ENCODE peak calls at places on chromosome 15, in ten cellular contexts. One of them, this sample, is unnamed.

GRCh38 chr15:85411992-85412538 is 31.7 kb downstream of the AKAP13 start:
- DNase-seq in glutamatergic neuron: no peak
- DNase-seq in WERI-Rb-1: no peak
- DNase-seq in HL-60: no peak
- DNase-seq in ovary: no peak
- DNase-seq in lung: no peak
- DNase-seq in CD8-positive, alpha-beta T cell: no peak
- DNase-seq in left ventricle myocardium inferior: no peak
- DNase-seq in GM12865: peak; percentile 56
- DNase-seq in IMR-90: peak; percentile 75
- DNase-seq in this sample: no peak

GRCh38 chr15:92636950-92637481 is 18.6 kb downstream of the FAM174B start:
- DNase-seq in left ventricle myocardium inferior: no peak
- DNase-seq in WERI-Rb-1: peak; percentile 67
- DNase-seq in glutamatergic neuron: peak; percentile 39
- DNase-seq in ovary: peak; percentile 39
- DNase-seq in IMR-90: no peak
- DNase-seq in lung: peak; percentile 87
- DNase-seq in HL-60: no peak
- DNase-seq in CD8-positive, alpha-beta T cell: no peak
- DNase-seq in GM12865: peak; percentile 72
- DNase-seq in this sample: no peak

GRCh38 chr15:90529369-90530249 is at the start of gene CRTC3:
- DNase-seq in WERI-Rb-1: peak; percentile 44
- DNase-seq in IMR-90: peak; percentile 48
- DNase-seq in ovary: peak; percentile 76
- DNase-seq in lung: peak; percentile 43
- DNase-seq in HL-60: peak; percentile 16
- DNase-seq in left ventricle myocardium inferior: peak; percentile 56
- DNase-seq in GM12865: peak; percentile 71
- DNase-seq in glutamatergic neuron: peak; percentile 63
- DNase-seq in CD8-positive, alpha-beta T cell: peak; percentile 56
- DNase-seq in this sample: no peak

GRCh38 chr15:66565731-66566130 is at the start of gene LCTL:
- DNase-seq in IMR-90: peak; percentile 72
- DNase-seq in lung: no peak
- DNase-seq in CD8-positive, alpha-beta T cell: no peak
- DNase-seq in ovary: no peak
- DNase-seq in GM12865: no peak
- DNase-seq in left ventricle myocardium inferior: no peak
- DNase-seq in WERI-Rb-1: no peak
- DNase-seq in glutamatergic neuron: no peak
- DNase-seq in HL-60: no peak
- DNase-seq in this sample: peak; percentile 34

GRCh38 chr15:51547656-51548055 is 74.9 kb downstream of the DMXL2 start:
- DNase-seq in CD8-positive, alpha-beta T cell: no peak
- DNase-seq in ovary: no peak
- DNase-seq in glutamatergic neuron: no peak
- DNase-seq in GM12865: no peak
- DNase-seq in IMR-90: no peak
- DNase-seq in HL-60: no peak
- DNase-seq in WERI-Rb-1: no peak
- DNase-seq in left ventricle myocardium inferior: no peak
- DNase-seq in lung: no peak
- DNase-seq in this sample: no peak

GRCh38 chr15:51533672-51534398 is 88.7 kb downstream of the DMXL2 start:
- DNase-seq in HL-60: no peak
- DNase-seq in WERI-Rb-1: no peak
- DNase-seq in GM12865: peak; percentile 6
- DNase-seq in left ventricle myocardium inferior: no peak
- DNase-seq in lung: no peak
- DNase-seq in IMR-90: peak; percentile 11
- DNase-seq in ovary: no peak
- DNase-seq in CD8-positive, alpha-beta T cell: no peak
- DNase-seq in glutamatergic neuron: no peak
- DNase-seq in this sample: no peak

GRCh38 chr15:80695911-80696651 is 971 bp downstream of the ABHD17C start:
- DNase-seq in CD8-positive, alpha-beta T cell: peak; percentile 21
- DNase-seq in lung: peak; percentile 53
- DNase-seq in left ventricle myocardium inferior: peak; percentile 25
- DNase-seq in glutamatergic neuron: no peak
- DNase-seq in HL-60: no peak
- DNase-seq in IMR-90: no peak
- DNase-seq in ovary: peak; percentile 60
- DNase-seq in GM12865: peak; percentile 16
- DNase-seq in WERI-Rb-1: no peak
- DNase-seq in this sample: no peak

GRCh38 chr15:50066202-50066601 is 52.8 kb downstream of the ATP8B4 start:
- DNase-seq in lung: no peak
- DNase-seq in left ventricle myocardium inferior: no peak
- DNase-seq in HL-60: peak; percentile 61
- DNase-seq in GM12865: no peak
- DNase-seq in glutamatergic neuron: no peak
- DNase-seq in IMR-90: peak; percentile 32
- DNase-seq in WERI-Rb-1: no peak
- DNase-seq in ovary: no peak
- DNase-seq in CD8-positive, alpha-beta T cell: no peak
- DNase-seq in this sample: no peak

GRCh38 chr15:100866386-100867330 is 13.0 kb upstream of the ALDH1A3 start:
- DNase-seq in left ventricle myocardium inferior: no peak
- DNase-seq in CD8-positive, alpha-beta T cell: no peak
- DNase-seq in lung: no peak
- DNase-seq in GM12865: no peak
- DNase-seq in HL-60: no peak
- DNase-seq in WERI-Rb-1: no peak
- DNase-seq in ovary: no peak
- DNase-seq in glutamatergic neuron: no peak
- DNase-seq in IMR-90: peak; percentile 13
- DNase-seq in this sample: no peak

GRCh38 chr15:100873029-100873677 is 6.5 kb upstream of the ALDH1A3 start:
- DNase-seq in IMR-90: peak; percentile 87
- DNase-seq in left ventricle myocardium inferior: no peak
- DNase-seq in ovary: no peak
- DNase-seq in WERI-Rb-1: peak; percentile 76
- DNase-seq in glutamatergic neuron: peak; percentile 58
- DNase-seq in GM12865: peak; percentile 75
- DNase-seq in lung: peak; percentile 72
- DNase-seq in HL-60: peak; percentile 88
- DNase-seq in CD8-positive, alpha-beta T cell: no peak
- DNase-seq in this sample: peak; percentile 88

GRCh38 chr15:100863406-100864198 is 16.0 kb upstream of the ALDH1A3 start:
- DNase-seq in IMR-90: peak; percentile 90
- DNase-seq in CD8-positive, alpha-beta T cell: no peak
- DNase-seq in HL-60: no peak
- DNase-seq in ovary: no peak
- DNase-seq in WERI-Rb-1: no peak
- DNase-seq in lung: no peak
- DNase-seq in left ventricle myocardium inferior: peak; percentile 74
- DNase-seq in GM12865: no peak
- DNase-seq in glutamatergic neuron: no peak
- DNase-seq in this sample: peak; percentile 73

GRCh38 chr15:100867476-100867875 is 12.2 kb upstream of the ALDH1A3 start:
- DNase-seq in CD8-positive, alpha-beta T cell: no peak
- DNase-seq in HL-60: no peak
- DNase-seq in lung: no peak
- DNase-seq in ovary: no peak
- DNase-seq in WERI-Rb-1: no peak
- DNase-seq in IMR-90: no peak
- DNase-seq in GM12865: no peak
- DNase-seq in glutamatergic neuron: no peak
- DNase-seq in left ventricle myocardium inferior: no peak
- DNase-seq in this sample: no peak

DNA sequence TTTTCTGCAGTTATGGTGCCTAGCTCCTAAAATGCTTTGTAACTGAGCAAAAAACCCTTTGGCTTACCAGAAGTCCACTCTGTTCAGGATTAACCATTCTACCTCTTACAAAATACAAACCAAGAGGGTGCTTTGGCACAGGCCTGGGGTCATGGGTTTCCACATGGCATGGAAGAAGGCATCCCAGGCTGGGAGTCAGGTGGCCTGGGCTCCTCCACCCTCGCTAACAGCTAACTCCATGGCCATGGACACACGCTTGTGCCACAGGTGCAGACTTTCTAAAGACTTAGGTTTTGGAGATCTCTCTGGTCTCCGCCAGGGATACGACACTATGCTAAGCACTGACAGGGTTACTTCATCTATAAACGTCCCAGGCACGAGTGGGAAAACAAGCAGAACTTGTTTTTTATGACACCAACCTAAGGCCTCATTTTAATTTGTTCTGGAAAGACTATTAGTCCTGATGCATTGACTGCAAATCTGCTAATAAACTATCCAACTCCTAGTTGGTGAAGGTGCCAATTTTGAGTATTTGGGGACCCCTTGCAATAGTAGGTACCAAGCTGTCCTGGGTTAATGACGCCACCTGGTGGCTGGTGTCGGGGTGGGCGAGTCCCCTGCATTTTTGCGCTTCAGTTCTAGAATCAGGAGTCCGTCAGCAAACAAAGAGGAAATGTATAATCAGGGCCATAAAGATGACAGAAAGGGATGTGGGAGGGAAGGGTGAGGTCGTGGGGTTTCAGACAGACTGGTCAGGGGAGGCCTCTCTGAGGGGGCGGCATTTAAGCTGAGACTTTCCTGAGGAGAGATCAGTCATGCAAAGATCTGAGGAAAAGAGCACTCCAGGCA is 10.3 kb upstream of the ALDH1A3 start:
- DNase-seq in IMR-90: no peak
- DNase-seq in CD8-positive, alpha-beta T cell: no peak
- DNase-seq in GM12865: no peak
- DNase-seq in lung: no peak
- DNase-seq in HL-60: no peak
- DNase-seq in glutamatergic neuron: peak; percentile 62
- DNase-seq in left ventricle myocardium inferior: no peak
- DNase-seq in ovary: no peak
- DNase-seq in WERI-Rb-1: peak; percentile 52
- DNase-seq in this sample: no peak
- TF ChIP-seq CTCF in IMR-90: peak; percentile 33
- TF ChIP-seq CTCF in CD8-positive, alpha-beta T cell: peak; percentile 1
- TF ChIP-seq CTCF in GM12865: peak; percentile 25
- TF ChIP-seq CTCF in lung: no peak
- TF ChIP-seq CTCF in HL-60: no peak
- TF ChIP-seq CTCF in glutamatergic neuron: peak; percentile 76
- TF ChIP-seq CTCF in left ventricle myocardium inferior: no peak
- TF ChIP-seq CTCF in ovary: no peak
- TF ChIP-seq CTCF in WERI-Rb-1: peak; percentile 72
- TF ChIP-seq CTCF in this sample: peak; percentile 27

DNA sequence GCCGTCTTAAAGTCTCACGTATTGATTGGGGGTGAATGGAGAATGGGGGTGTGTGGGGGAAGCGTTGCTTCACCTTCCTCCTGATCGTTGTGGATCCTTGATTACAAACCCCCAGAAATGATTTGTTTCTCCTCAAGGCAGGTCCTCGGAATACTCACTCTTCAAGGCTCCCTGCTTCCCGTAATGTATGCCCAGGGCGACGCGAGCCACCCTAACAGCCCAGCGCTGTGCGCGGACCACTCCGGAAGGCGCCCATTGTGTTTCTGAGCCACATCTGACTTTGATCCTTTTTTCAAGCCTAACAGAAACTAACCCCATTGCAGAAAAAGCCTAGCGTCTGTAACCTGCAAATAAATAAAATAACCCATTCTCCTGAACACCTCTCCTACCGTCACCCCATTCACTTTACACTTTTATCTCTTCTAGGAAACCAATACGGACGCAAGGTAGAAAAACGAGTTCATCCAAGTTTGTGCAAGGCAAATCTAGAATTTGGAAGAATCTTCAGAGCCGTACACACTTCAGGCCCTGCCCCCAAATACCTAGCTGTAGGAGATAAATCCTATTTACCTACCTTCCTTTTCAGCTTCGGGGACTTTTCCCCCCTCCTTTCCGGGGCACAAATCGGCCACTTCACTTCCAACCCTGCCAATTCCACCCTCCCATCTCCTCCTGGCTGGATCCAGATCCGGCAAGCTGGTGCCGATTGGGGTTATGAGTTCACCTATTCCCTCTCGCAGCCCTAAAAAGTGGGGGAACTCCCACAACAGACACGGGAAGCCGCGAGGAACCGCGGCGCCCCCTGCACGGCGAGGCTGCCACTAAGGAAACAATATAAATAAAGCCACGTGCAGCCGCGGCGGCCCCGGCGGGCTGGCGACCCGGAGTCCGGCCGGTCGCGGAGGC is 1.1 kb downstream of the PRTG start:
- DNase-seq in ovary: peak; percentile 54
- DNase-seq in IMR-90: no peak
- DNase-seq in GM12865: peak; percentile 15
- DNase-seq in lung: peak; percentile 31
- DNase-seq in CD8-positive, alpha-beta T cell: no peak
- DNase-seq in WERI-Rb-1: peak; percentile 30
- DNase-seq in HL-60: no peak
- DNase-seq in glutamatergic neuron: peak; percentile 28
- DNase-seq in left ventricle myocardium inferior: no peak
- DNase-seq in this sample: no peak
- TF ChIP-seq CTCF in ovary: no peak
- TF ChIP-seq CTCF in IMR-90: no peak
- TF ChIP-seq CTCF in GM12865: no peak
- TF ChIP-seq CTCF in lung: no peak
- TF ChIP-seq CTCF in CD8-positive, alpha-beta T cell: no peak
- TF ChIP-seq CTCF in WERI-Rb-1: peak; percentile 25
- TF ChIP-seq CTCF in HL-60: no peak
- TF ChIP-seq CTCF in glutamatergic neuron: no peak
- TF ChIP-seq CTCF in left ventricle myocardium inferior: no peak
- TF ChIP-seq CTCF in this sample: no peak

GRCh38 chr15:69643971-69644370 is 191.4 kb downstream of the RPLP1 start:
- DNase-seq in ovary: no peak
- DNase-seq in HL-60: no peak
- DNase-seq in glutamatergic neuron: no peak
- DNase-seq in CD8-positive, alpha-beta T cell: no peak
- DNase-seq in IMR-90: no peak
- DNase-seq in lung: no peak
- DNase-seq in GM12865: no peak
- DNase-seq in left ventricle myocardium inferior: no peak
- DNase-seq in WERI-Rb-1: no peak
- DNase-seq in this sample: no peak

GRCh38 chr15:69647160-69647513 is 194.5 kb downstream of the RPLP1 start:
- DNase-seq in GM12865: no peak
- DNase-seq in CD8-positive, alpha-beta T cell: no peak
- DNase-seq in glutamatergic neuron: no peak
- DNase-seq in WERI-Rb-1: no peak
- DNase-seq in left ventricle myocardium inferior: no peak
- DNase-seq in HL-60: no peak
- DNase-seq in lung: no peak
- DNase-seq in IMR-90: no peak
- DNase-seq in ovary: no peak
- DNase-seq in this sample: no peak

GRCh38 chr15:69648775-69649735 is 196.4 kb downstream of the RPLP1 start:
- DNase-seq in HL-60: no peak
- DNase-seq in IMR-90: no peak
- DNase-seq in WERI-Rb-1: no peak
- DNase-seq in lung: no peak
- DNase-seq in CD8-positive, alpha-beta T cell: no peak
- DNase-seq in GM12865: no peak
- DNase-seq in ovary: no peak
- DNase-seq in glutamatergic neuron: no peak
- DNase-seq in left ventricle myocardium inferior: no peak
- DNase-seq in this sample: no peak

GRCh38 chr15:69644876-69645275 is 192.3 kb downstream of the RPLP1 start:
- DNase-seq in IMR-90: no peak
- DNase-seq in WERI-Rb-1: no peak
- DNase-seq in ovary: no peak
- DNase-seq in left ventricle myocardium inferior: no peak
- DNase-seq in GM12865: no peak
- DNase-seq in HL-60: no peak
- DNase-seq in CD8-positive, alpha-beta T cell: no peak
- DNase-seq in glutamatergic neuron: no peak
- DNase-seq in lung: no peak
- DNase-seq in this sample: no peak

DNA sequence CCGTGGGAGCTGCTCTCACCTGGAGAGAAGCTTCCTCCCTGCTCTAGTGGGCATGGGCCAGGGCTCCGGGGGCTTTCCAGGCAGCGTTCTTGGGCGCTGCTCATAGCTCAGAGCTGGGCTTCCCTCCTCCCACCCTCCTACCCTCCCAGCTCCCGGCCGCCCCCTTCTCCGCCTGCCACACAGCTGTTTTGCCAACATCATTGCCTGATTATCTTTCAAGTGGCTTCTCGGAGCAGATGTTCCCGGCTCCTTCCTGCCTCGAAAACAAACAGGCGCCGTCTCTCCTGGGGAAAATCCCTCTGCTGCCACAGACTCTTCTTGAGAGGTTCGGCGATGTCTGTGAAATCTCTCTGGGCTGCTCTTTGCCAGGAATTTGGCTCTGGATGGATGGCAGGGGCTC is 195.6 kb downstream of the RPLP1 start:
- DNase-seq in ovary: no peak
- DNase-seq in WERI-Rb-1: no peak
- DNase-seq in left ventricle myocardium inferior: no peak
- DNase-seq in IMR-90: no peak
- DNase-seq in CD8-positive, alpha-beta T cell: no peak
- DNase-seq in lung: no peak
- DNase-seq in glutamatergic neuron: peak; percentile 51
- DNase-seq in GM12865: no peak
- DNase-seq in HL-60: no peak
- DNase-seq in this sample: no peak
- TF ChIP-seq CTCF in ovary: no peak
- TF ChIP-seq CTCF in WERI-Rb-1: no peak
- TF ChIP-seq CTCF in left ventricle myocardium inferior: no peak
- TF ChIP-seq CTCF in IMR-90: no peak
- TF ChIP-seq CTCF in CD8-positive, alpha-beta T cell: no peak
- TF ChIP-seq CTCF in lung: no peak
- TF ChIP-seq CTCF in glutamatergic neuron: no peak
- TF ChIP-seq CTCF in GM12865: no peak
- TF ChIP-seq CTCF in HL-60: no peak
- TF ChIP-seq CTCF in this sample: no peak

DNA sequence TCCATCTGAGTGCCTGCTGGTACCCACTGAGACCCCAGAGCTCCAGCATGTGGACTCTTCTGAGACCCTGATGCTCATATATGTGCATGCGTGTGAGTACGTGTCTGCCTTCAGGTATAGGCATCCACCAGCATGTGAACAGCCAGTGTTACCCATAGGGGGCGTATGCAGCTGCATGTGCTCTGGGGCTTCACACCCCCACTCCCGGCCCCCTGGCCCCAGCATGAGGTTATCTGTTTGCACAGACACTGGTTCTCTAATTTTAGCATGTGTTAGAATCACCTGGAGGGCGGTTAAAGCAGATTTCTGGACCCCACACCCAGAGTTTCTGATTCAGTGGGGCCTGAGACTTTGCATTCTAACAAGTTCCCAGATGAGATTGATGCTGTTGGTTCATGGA is 824 bp upstream of the CILP start:
- DNase-seq in WERI-Rb-1: peak; percentile 78
- DNase-seq in left ventricle myocardium inferior: no peak
- DNase-seq in ovary: no peak
- DNase-seq in HL-60: no peak
- DNase-seq in lung: no peak
- DNase-seq in CD8-positive, alpha-beta T cell: peak; percentile 44
- DNase-seq in glutamatergic neuron: no peak
- DNase-seq in IMR-90: no peak
- DNase-seq in GM12865: peak; percentile 66
- DNase-seq in this sample: no peak
- TF ChIP-seq CTCF in WERI-Rb-1: peak; percentile 89
- TF ChIP-seq CTCF in left ventricle myocardium inferior: peak; percentile 40
- TF ChIP-seq CTCF in ovary: no peak
- TF ChIP-seq CTCF in HL-60: peak; percentile 40
- TF ChIP-seq CTCF in lung: no peak
- TF ChIP-seq CTCF in CD8-positive, alpha-beta T cell: peak; percentile 45
- TF ChIP-seq CTCF in glutamatergic neuron: peak; percentile 51
- TF ChIP-seq CTCF in IMR-90: peak; percentile 21
- TF ChIP-seq CTCF in GM12865: peak; percentile 71
- TF ChIP-seq CTCF in this sample: peak; percentile 29